ENCODE peak calls at places on chromosomes 1 and 21, in seven cellular contexts. J is HL-60, F is gastrocnemius medialis, I is hepatocyte, R is RWPE1, X is left lung, K is A549. T is an unnamed sample.

GRCh38 chr21:38993561-38993960 is 187.8 kb downstream of the ETS2 start:
- DNase-seq in F (no peak), J (no peak), R (peak), I (peak), X (no peak), K (peak), T (no peak)

GRCh38 chr1:160618763-160619274 is 28.0 kb downstream of the SLAMF1 start:
- DNase-seq in X (no peak), I (no peak), K (peak), F (no peak), R (no peak), J (no peak), T (no peak)

GRCh38 chr1:236089046-236089773 is 24.3 kb upstream of the NID1 start:
- DNase-seq in I (peak), X (no peak), R (peak), K (no peak), J (no peak), F (no peak), T (no peak)

GRCh38 chr1:235931181-235931738 is 64.6 kb upstream of the LYST start:
- DNase-seq in K (no peak), X (no peak), J (no peak), R (no peak), F (no peak), I (no peak), T (no peak)

GRCh38 chr21:29196664-29197052 is 66.2 kb downstream of the MAP3K7CL start:
- DNase-seq in F (no peak), J (no peak), K (no peak), X (no peak), I (no peak), R (no peak), T (no peak)

GRCh38 chr1:115275216-115275615 is 62.8 kb downstream of the NGF start:
- DNase-seq in R (peak), I (no peak), X (no peak), K (no peak), J (peak), F (no peak), T (no peak)

GRCh38 chr1:53766766-53767409 is 27.9 kb upstream of the GLIS1 start:
- DNase-seq in X (no peak), R (peak), F (no peak), J (no peak), K (no peak), I (no peak), T (no peak)

GRCh38 chr1:145785481-145785880 is 38.4 kb downstream of the RNF115 start:
- DNase-seq in K (no peak), J (no peak), I (no peak), R (no peak), X (no peak), F (no peak), T (no peak)

GRCh38 chr1:212696721-212697331 is 2.8 kb downstream of the BATF3 start:
- DNase-seq in X (no peak), R (no peak), K (no peak), J (no peak), F (no peak), I (no peak), T (no peak)

GRCh38 chr1:67646145-67647035 is 38.6 kb upstream of the GADD45A start:
- DNase-seq in F (no peak), X (no peak), I (peak), J (no peak), K (no peak), R (no peak), T (no peak)

GRCh38 chr21:43874085-43874785 is 9.2 kb downstream of the AGPAT3 start:
- DNase-seq in R (no peak), K (no peak), F (no peak), J (no peak), I (no peak), X (no peak), T (no peak)

GRCh38 chr1:93702828-93703183 is 21.2 kb upstream of the BCAR3 start:
- DNase-seq in F (no peak), I (no peak), K (no peak), J (no peak), X (no peak), R (no peak), T (no peak)

GRCh38 chr1:207240325-207241095 is 81.0 kb upstream of the CD55 start:
- DNase-seq in K (no peak), I (peak), J (no peak), R (peak), X (no peak), F (no peak), T (no peak)

GRCh38 chr1:2300851-2301606 is 72.9 kb downstream of the SKI start:
- DNase-seq in F (peak), K (no peak), I (no peak), R (no peak), J (peak), X (peak), T (no peak)

GRCh38 chr1:201503397-201504176 is 3.3 kb downstream of the CSRP1 start:
- DNase-seq in K (peak), J (no peak), R (peak), X (no peak), I (peak), F (no peak), T (peak)

DNA sequence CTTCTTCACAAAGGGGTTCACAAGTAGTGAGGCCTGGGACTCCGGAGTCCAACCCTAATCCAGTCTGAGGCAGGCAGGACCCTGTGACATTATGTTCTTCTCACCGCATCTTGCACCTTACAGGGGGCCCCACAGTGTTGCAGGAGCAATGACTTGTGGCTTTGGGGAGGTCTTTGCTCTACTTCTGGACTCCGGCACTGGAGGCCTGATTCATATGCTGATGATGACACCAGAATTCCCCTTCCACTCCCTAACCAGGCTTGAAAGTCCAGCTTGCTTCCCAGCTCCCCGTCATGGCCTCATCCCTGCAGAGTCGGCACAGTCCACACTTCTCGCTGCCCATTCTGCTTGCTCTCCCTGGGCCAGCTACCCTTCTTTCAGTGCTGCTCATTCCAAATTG is 96.3 kb upstream of the SLC44A3 start:
- DNase-seq in J (no peak), I (no peak), F (no peak), X (no peak), K (no peak), R (no peak), T (no peak)
- H3K27ac ChIP-seq in J (peak), I (no peak), F (no peak), X (no peak), K (peak), R (no peak), T (no peak)

GRCh38 chr1:205424881-205425635 is 3.2 kb upstream of the LEMD1 start:
- DNase-seq in R (no peak), J (no peak), I (no peak), F (no peak), K (no peak), X (no peak), T (no peak)

GRCh38 chr1:205420938-205421337 is 918 bp downstream of the LEMD1 start:
- DNase-seq in R (no peak), K (no peak), F (no peak), J (no peak), I (no peak), X (no peak), T (no peak)

GRCh38 chr1:205423814-205424399 is 2.1 kb upstream of the LEMD1 start:
- DNase-seq in R (no peak), I (no peak), F (no peak), X (no peak), J (no peak), K (no peak), T (no peak)

GRCh38 chr1:205421728-205422127 is at the start of gene LEMD1:
- DNase-seq in K (no peak), I (no peak), J (no peak), R (no peak), X (no peak), F (no peak), T (no peak)

GRCh38 chr1:205423248-205423647 is 1.4 kb upstream of the LEMD1 start:
- DNase-seq in K (no peak), F (no peak), X (no peak), J (no peak), I (no peak), R (no peak), T (no peak)
- TF ChIP-seq CTCF in K (peak), F (no peak), X (no peak), J (no peak), I (peak), R (peak), T (no peak)

GRCh38 chr1:12170263-12170671 is 3.5 kb downstream of the TNFRSF1B start:
- DNase-seq in X (peak), R (no peak), K (no peak), I (no peak), F (no peak), J (no peak), T (no peak)
- H3K27ac ChIP-seq in X (peak), R (no peak), K (no peak), I (no peak), F (peak), J (no peak), T (no peak)

GRCh38 chr1:34753163-34753562 is 1.7 kb upstream of the GJB5 start:
- DNase-seq in F (no peak), X (no peak), J (no peak), K (no peak), I (no peak), R (no peak), T (no peak)
- TF ChIP-seq CTCF in F (no peak), X (no peak), J (no peak), K (no peak), I (no peak), R (no peak), T (no peak)

DNA sequence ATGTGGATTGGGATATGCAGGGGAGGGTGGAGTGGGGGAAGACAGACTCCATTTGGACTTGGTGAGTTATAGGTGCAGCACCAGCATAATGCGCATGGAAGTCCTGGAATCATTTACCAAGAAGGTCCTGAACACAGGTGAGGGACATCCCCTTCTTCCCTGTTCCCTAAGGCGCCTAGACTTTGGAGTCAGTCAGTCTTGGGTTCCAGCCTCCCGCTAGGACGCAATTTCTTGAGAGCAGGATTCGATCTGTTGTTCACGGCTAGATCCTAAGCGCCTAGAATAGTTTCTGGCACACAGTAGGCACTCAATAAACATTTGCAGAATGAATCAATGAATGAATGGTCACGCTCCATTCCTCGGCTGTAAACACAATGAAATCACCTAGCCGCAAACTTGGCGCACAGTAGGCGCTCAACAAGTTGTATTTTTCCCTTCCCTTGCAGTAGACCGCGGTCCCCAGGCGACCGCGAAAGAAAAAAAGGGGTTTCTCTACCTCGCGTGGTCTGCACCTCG is 1.0 kb upstream of the AK4 start:
- DNase-seq in J (no peak), K (no peak), I (no peak), X (no peak), F (no peak), R (no peak), T (no peak)
- H3K27ac ChIP-seq in J (peak), K (peak), I (peak), X (no peak), F (no peak), R (peak), T (no peak)

GRCh38 chr1:183048087-183049085 is 25.2 kb downstream of the LAMC1 start:
- DNase-seq in F (no peak), R (no peak), X (no peak), J (no peak), I (no peak), K (no peak), T (no peak)

GRCh38 chr1:183058835-183059234 is 35.6 kb downstream of the LAMC1 start:
- DNase-seq in R (no peak), X (no peak), I (no peak), K (no peak), J (no peak), F (no peak), T (no peak)

GRCh38 chr1:183051546-183051945 is 28.3 kb downstream of the LAMC1 start:
- DNase-seq in K (no peak), R (no peak), X (no peak), I (no peak), J (no peak), F (no peak), T (no peak)

DNA sequence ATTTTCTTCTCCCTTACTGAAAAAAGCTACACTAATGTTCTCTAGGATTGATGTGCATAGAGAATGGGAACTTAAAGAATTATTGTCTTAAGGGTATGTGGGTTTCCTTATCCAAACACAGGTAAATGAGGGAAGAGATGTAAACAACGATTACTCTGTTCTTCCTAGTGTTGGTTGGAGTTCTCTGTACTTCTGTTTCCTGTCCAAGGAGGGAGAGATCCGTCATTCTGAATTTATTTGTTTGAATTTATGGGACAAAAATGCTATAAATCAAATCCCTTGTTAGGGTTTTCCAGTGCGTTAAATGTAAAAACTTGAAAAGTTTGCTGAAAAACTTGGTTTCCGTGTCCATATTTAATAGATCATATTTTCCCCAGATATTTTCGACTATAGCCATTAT is 29.6 kb downstream of the LAMC1 start:
- DNase-seq in X (no peak), R (no peak), J (no peak), K (no peak), I (no peak), F (no peak), T (no peak)
- TF ChIP-seq CTCF in X (no peak), R (no peak), J (no peak), K (no peak), I (no peak), F (no peak), T (no peak)

GRCh38 chr1:176227579-176227978 is 20.5 kb upstream of the COP1 start:
- DNase-seq in K (no peak), F (no peak), X (no peak), J (no peak), R (no peak), I (no peak), T (no peak)
- H3K27ac ChIP-seq in K (no peak), F (no peak), X (no peak), J (no peak), R (no peak), I (no peak), T (no peak)

DNA sequence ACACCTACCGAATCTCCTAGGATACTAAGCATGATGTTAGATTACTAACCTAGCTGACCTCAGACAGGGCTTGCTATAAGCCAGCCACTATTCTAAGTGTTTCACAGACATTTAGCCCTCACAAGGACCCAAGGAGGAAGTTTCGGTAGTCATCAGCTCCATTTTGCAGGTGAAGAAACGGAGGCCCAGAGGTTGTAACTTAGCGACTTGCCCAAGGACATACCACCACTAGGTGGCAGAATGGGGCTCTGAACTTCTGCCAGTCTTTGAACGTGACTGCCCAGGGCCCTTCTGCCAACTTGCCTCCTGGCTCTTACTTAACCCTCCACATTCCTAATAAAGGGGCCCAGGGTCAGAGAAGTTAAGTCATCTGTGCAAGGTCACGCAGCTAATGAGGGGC is 283.5 kb downstream of the C1orf94 start:
- DNase-seq in F (no peak), I (peak), J (peak), X (no peak), K (peak), R (peak), T (peak)
- TF ChIP-seq CTCF in F (no peak), I (peak), J (peak), X (peak), K (peak), R (peak), T (peak)

GRCh38 chr21:34770581-34770980 is 101.8 kb downstream of the CLIC6 start:
- DNase-seq in X (no peak), J (no peak), R (no peak), K (no peak), F (no peak), I (no peak), T (no peak)

GRCh38 chr21:34764715-34765284 is 96.0 kb downstream of the CLIC6 start:
- DNase-seq in J (no peak), I (no peak), R (no peak), X (no peak), K (no peak), F (no peak), T (no peak)

GRCh38 chr21:34768326-34768725 is 99.5 kb downstream of the CLIC6 start:
- DNase-seq in K (no peak), J (no peak), X (no peak), R (no peak), I (no peak), F (no peak), T (no peak)

GRCh38 chr21:34765619-34766018 is 96.8 kb downstream of the CLIC6 start:
- DNase-seq in J (no peak), R (no peak), I (no peak), F (no peak), X (no peak), K (no peak), T (no peak)

GRCh38 chr21:34766862-34767261 is 98.1 kb downstream of the CLIC6 start:
- DNase-seq in F (no peak), K (no peak), I (no peak), X (no peak), J (no peak), R (no peak), T (no peak)
- H3K27ac ChIP-seq in F (no peak), K (no peak), I (no peak), X (no peak), J (no peak), R (no peak), T (no peak)

GRCh38 chr1:64502924-64503323 is 33.0 kb downstream of the CACHD1 start:
- DNase-seq in K (no peak), F (no peak), I (no peak), X (no peak), J (no peak), R (no peak), T (no peak)

GRCh38 chr1:64499011-64499410 is 29.1 kb downstream of the CACHD1 start:
- DNase-seq in R (no peak), J (no peak), I (no peak), F (no peak), X (no peak), K (no peak), T (no peak)

GRCh38 chr1:64495878-64496277 is 25.9 kb downstream of the CACHD1 start:
- DNase-seq in K (no peak), F (no peak), J (no peak), I (no peak), X (no peak), R (no peak), T (no peak)

GRCh38 chr1:64497484-64497883 is 27.6 kb downstream of the CACHD1 start:
- DNase-seq in J (no peak), K (no peak), R (no peak), X (no peak), I (no peak), F (no peak), T (no peak)

DNA sequence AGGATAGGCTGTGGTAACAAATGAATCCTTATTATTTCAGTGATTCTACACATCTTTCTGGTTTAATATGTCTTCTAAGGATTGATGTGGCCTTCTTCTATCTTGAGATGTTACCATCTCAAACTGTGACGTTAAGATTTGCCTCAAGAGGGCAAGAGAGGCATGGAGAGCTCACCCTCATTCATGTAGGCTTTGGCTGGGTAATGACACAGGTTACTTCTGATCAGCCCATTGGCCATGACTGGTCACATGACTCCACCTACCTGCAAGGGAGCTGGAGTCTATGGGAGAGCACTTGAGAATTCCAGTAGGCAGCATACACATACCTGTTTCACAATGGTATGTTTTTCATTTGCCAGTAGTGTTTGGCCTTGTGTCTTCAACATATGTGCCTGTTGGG is 30.0 kb downstream of the CACHD1 start:
- DNase-seq in K (no peak), I (no peak), R (peak), X (no peak), J (no peak), F (no peak), T (peak)
- TF ChIP-seq CTCF in K (no peak), I (no peak), R (no peak), X (no peak), J (no peak), F (no peak), T (no peak)